ENCODE peak calls at places on chromosomes 13 and 19, in seven cellular contexts. One of them, this sample, is unnamed.

GRCh38 chr13:92463134-92463533 is 763.5 kb upstream of the GPC6 start:
- DNase-seq in amniotic stem cell: no peak
- DNase-seq in stimulated activated effector memory CD8-positive, alpha-beta T cell treated with anti-CD3 and anti-CD28 coated beads, Interleukin-12 subunit alpha, Interleukin-12 subunit beta, amount 100 ng/mL, for 72 hours: no peak
- DNase-seq in HuH-7.5: no peak
- DNase-seq in A172: no peak
- DNase-seq in Panc1: no peak
- DNase-seq in NCI-H1930: peak
- DNase-seq in this sample: no peak

GRCh38 chr13:26558074-26558805 is 757 bp downstream of the WASF3 start:
- DNase-seq in amniotic stem cell: no peak
- DNase-seq in HuH-7.5: no peak
- DNase-seq in A172: no peak
- DNase-seq in Panc1: no peak
- DNase-seq in NCI-H1930: no peak
- DNase-seq in stimulated activated effector memory CD8-positive, alpha-beta T cell treated with anti-CD3 and anti-CD28 coated beads, Interleukin-12 subunit alpha, Interleukin-12 subunit beta, amount 100 ng/mL, for 72 hours: no peak
- DNase-seq in this sample: peak

GRCh38 chr13:100387416-100387815 is 201.2 kb downstream of the GGACT start:
- DNase-seq in amniotic stem cell: no peak
- DNase-seq in A172: no peak
- DNase-seq in HuH-7.5: no peak
- DNase-seq in Panc1: no peak
- DNase-seq in NCI-H1930: peak
- DNase-seq in stimulated activated effector memory CD8-positive, alpha-beta T cell treated with anti-CD3 and anti-CD28 coated beads, Interleukin-12 subunit alpha, Interleukin-12 subunit beta, amount 100 ng/mL, for 72 hours: no peak
- DNase-seq in this sample: no peak

GRCh38 chr13:100234524-100235136 is 145.7 kb downstream of the PCCA start:
- DNase-seq in HuH-7.5: no peak
- DNase-seq in stimulated activated effector memory CD8-positive, alpha-beta T cell treated with anti-CD3 and anti-CD28 coated beads, Interleukin-12 subunit alpha, Interleukin-12 subunit beta, amount 100 ng/mL, for 72 hours: no peak
- DNase-seq in amniotic stem cell: no peak
- DNase-seq in Panc1: no peak
- DNase-seq in NCI-H1930: no peak
- DNase-seq in A172: no peak
- DNase-seq in this sample: no peak

GRCh38 chr19:1015782-1016646 is 4.9 kb downstream of the TMEM259 start:
- DNase-seq in Panc1: no peak
- DNase-seq in HuH-7.5: no peak
- DNase-seq in A172: no peak
- DNase-seq in stimulated activated effector memory CD8-positive, alpha-beta T cell treated with anti-CD3 and anti-CD28 coated beads, Interleukin-12 subunit alpha, Interleukin-12 subunit beta, amount 100 ng/mL, for 72 hours: no peak
- DNase-seq in NCI-H1930: no peak
- DNase-seq in amniotic stem cell: no peak
- DNase-seq in this sample: no peak

GRCh38 chr13:101915333-101915732 is 462.9 kb downstream of the ITGBL1 start:
- DNase-seq in Panc1: no peak
- DNase-seq in A172: no peak
- DNase-seq in stimulated activated effector memory CD8-positive, alpha-beta T cell treated with anti-CD3 and anti-CD28 coated beads, Interleukin-12 subunit alpha, Interleukin-12 subunit beta, amount 100 ng/mL, for 72 hours: no peak
- DNase-seq in amniotic stem cell: no peak
- DNase-seq in HuH-7.5: no peak
- DNase-seq in NCI-H1930: peak
- DNase-seq in this sample: no peak

GRCh38 chr19:45477216-45477615 is 9.4 kb downstream of the FOSB start:
- DNase-seq in HuH-7.5: no peak
- DNase-seq in A172: no peak
- DNase-seq in Panc1: no peak
- DNase-seq in stimulated activated effector memory CD8-positive, alpha-beta T cell treated with anti-CD3 and anti-CD28 coated beads, Interleukin-12 subunit alpha, Interleukin-12 subunit beta, amount 100 ng/mL, for 72 hours: no peak
- DNase-seq in NCI-H1930: no peak
- DNase-seq in amniotic stem cell: no peak
- DNase-seq in this sample: no peak

GRCh38 chr13:51632643-51633357 is 48.5 kb downstream of the WDFY2 start:
- DNase-seq in NCI-H1930: no peak
- DNase-seq in Panc1: no peak
- DNase-seq in A172: no peak
- DNase-seq in HuH-7.5: no peak
- DNase-seq in amniotic stem cell: no peak
- DNase-seq in stimulated activated effector memory CD8-positive, alpha-beta T cell treated with anti-CD3 and anti-CD28 coated beads, Interleukin-12 subunit alpha, Interleukin-12 subunit beta, amount 100 ng/mL, for 72 hours: no peak
- DNase-seq in this sample: peak

GRCh38 chr13:85651440-85651839 is 147.8 kb downstream of the SLITRK6 start:
- DNase-seq in amniotic stem cell: no peak
- DNase-seq in HuH-7.5: no peak
- DNase-seq in NCI-H1930: no peak
- DNase-seq in Panc1: no peak
- DNase-seq in A172: no peak
- DNase-seq in stimulated activated effector memory CD8-positive, alpha-beta T cell treated with anti-CD3 and anti-CD28 coated beads, Interleukin-12 subunit alpha, Interleukin-12 subunit beta, amount 100 ng/mL, for 72 hours: no peak
- DNase-seq in this sample: no peak

GRCh38 chr19:46015080-46015960 is 7.5 kb downstream of the PGLYRP1 start:
- DNase-seq in Panc1: no peak
- DNase-seq in amniotic stem cell: no peak
- DNase-seq in A172: no peak
- DNase-seq in HuH-7.5: no peak
- DNase-seq in NCI-H1930: peak
- DNase-seq in stimulated activated effector memory CD8-positive, alpha-beta T cell treated with anti-CD3 and anti-CD28 coated beads, Interleukin-12 subunit alpha, Interleukin-12 subunit beta, amount 100 ng/mL, for 72 hours: peak
- DNase-seq in this sample: peak

GRCh38 chr13:42041684-42042035 is 6.8 kb upstream of the DGKH start:
- DNase-seq in NCI-H1930: peak
- DNase-seq in HuH-7.5: peak
- DNase-seq in Panc1: no peak
- DNase-seq in amniotic stem cell: peak
- DNase-seq in A172: peak
- DNase-seq in stimulated activated effector memory CD8-positive, alpha-beta T cell treated with anti-CD3 and anti-CD28 coated beads, Interleukin-12 subunit alpha, Interleukin-12 subunit beta, amount 100 ng/mL, for 72 hours: no peak
- DNase-seq in this sample: peak

GRCh38 chr13:45047394-45048328 is 58.3 kb downstream of the GPALPP1 start:
- DNase-seq in HuH-7.5: peak
- DNase-seq in NCI-H1930: peak
- DNase-seq in Panc1: peak
- DNase-seq in stimulated activated effector memory CD8-positive, alpha-beta T cell treated with anti-CD3 and anti-CD28 coated beads, Interleukin-12 subunit alpha, Interleukin-12 subunit beta, amount 100 ng/mL, for 72 hours: peak
- DNase-seq in amniotic stem cell: peak
- DNase-seq in A172: peak
- DNase-seq in this sample: peak

GRCh38 chr13:65595881-65596280 is 1634.3 kb downstream of the PCDH9 start:
- DNase-seq in HuH-7.5: no peak
- DNase-seq in Panc1: no peak
- DNase-seq in amniotic stem cell: no peak
- DNase-seq in stimulated activated effector memory CD8-positive, alpha-beta T cell treated with anti-CD3 and anti-CD28 coated beads, Interleukin-12 subunit alpha, Interleukin-12 subunit beta, amount 100 ng/mL, for 72 hours: no peak
- DNase-seq in NCI-H1930: no peak
- DNase-seq in A172: peak
- DNase-seq in this sample: no peak

GRCh38 chr13:68261105-68261504 is 1031.0 kb upstream of the PCDH9 start:
- DNase-seq in A172: no peak
- DNase-seq in amniotic stem cell: no peak
- DNase-seq in Panc1: no peak
- DNase-seq in HuH-7.5: no peak
- DNase-seq in stimulated activated effector memory CD8-positive, alpha-beta T cell treated with anti-CD3 and anti-CD28 coated beads, Interleukin-12 subunit alpha, Interleukin-12 subunit beta, amount 100 ng/mL, for 72 hours: no peak
- DNase-seq in NCI-H1930: no peak
- DNase-seq in this sample: no peak

GRCh38 chr13:47933688-47934011 is 67.4 kb downstream of the SUCLA2 start:
- DNase-seq in Panc1: no peak
- DNase-seq in A172: no peak
- DNase-seq in NCI-H1930: no peak
- DNase-seq in amniotic stem cell: no peak
- DNase-seq in HuH-7.5: no peak
- DNase-seq in stimulated activated effector memory CD8-positive, alpha-beta T cell treated with anti-CD3 and anti-CD28 coated beads, Interleukin-12 subunit alpha, Interleukin-12 subunit beta, amount 100 ng/mL, for 72 hours: no peak
- DNase-seq in this sample: no peak

GRCh38 chr13:36124236-36124822 is 6.9 kb downstream of the DCLK1 start:
- DNase-seq in NCI-H1930: no peak
- DNase-seq in stimulated activated effector memory CD8-positive, alpha-beta T cell treated with anti-CD3 and anti-CD28 coated beads, Interleukin-12 subunit alpha, Interleukin-12 subunit beta, amount 100 ng/mL, for 72 hours: no peak
- DNase-seq in amniotic stem cell: peak
- DNase-seq in HuH-7.5: no peak
- DNase-seq in A172: peak
- DNase-seq in Panc1: no peak
- DNase-seq in this sample: peak

GRCh38 chr13:21402586-21403307 is 56.4 kb downstream of the ZDHHC20 start:
- DNase-seq in Panc1: no peak
- DNase-seq in NCI-H1930: no peak
- DNase-seq in stimulated activated effector memory CD8-positive, alpha-beta T cell treated with anti-CD3 and anti-CD28 coated beads, Interleukin-12 subunit alpha, Interleukin-12 subunit beta, amount 100 ng/mL, for 72 hours: no peak
- DNase-seq in amniotic stem cell: no peak
- DNase-seq in A172: peak
- DNase-seq in HuH-7.5: peak
- DNase-seq in this sample: no peak